ENCODE peak calls at places on chromosome 17, in four cellular contexts. F is fibroblast of pulmonary artery, B is esophagus squamous epithelium, V is AG09309. R is an unnamed sample.
A peak's percentile ranks its signal among the peaks of the same experiment; 100 is the strongest.

GRCh38 chr17:75834279-75834920 is 9.8 kb downstream of the UNC13D start:
- DNase-seq in V (no peak), B (no peak), F (no peak), R (no peak)

GRCh38 chr17:27762527-27763305 is 37.6 kb downstream of the NOS2 start:
- DNase-seq in B (no peak), V (no peak), F (peak; percentile 57), R (no peak)

GRCh38 chr17:2059837-2060658 is 5.1 kb downstream of the HIC1 start:
- DNase-seq in B (no peak), F (no peak), V (no peak), R (no peak)

GRCh38 chr17:74220966-74221814 is 7.8 kb downstream of the TTYH2 start:
- DNase-seq in B (no peak), V (no peak), F (no peak), R (no peak)

GRCh38 chr17:47806913-47807255 is 14.7 kb downstream of the OSBPL7 start:
- DNase-seq in B (no peak), V (no peak), F (no peak), R (no peak)

GRCh38 chr17:57420674-57421392 is 164.5 kb downstream of the MSI2 start:
- DNase-seq in F (no peak), B (no peak), V (no peak), R (no peak)

GRCh38 chr17:79748296-79749099 is 17.8 kb downstream of the ENPP7 start:
- DNase-seq in V (no peak), B (no peak), F (no peak), R (no peak)

GRCh38 chr17:15466131-15466530 is 1.3 kb downstream of the CDRT4 start:
- DNase-seq in V (no peak), F (no peak), B (no peak), R (no peak)

GRCh38 chr17:17420561-17421269 is 56.1 kb upstream of the MED9 start:
- DNase-seq in V (no peak), B (no peak), F (peak; percentile 97), R (peak; percentile 85)

GRCh38 chr17:73956595-73957465 is 246.6 kb upstream of the RPL38 start:
- DNase-seq in B (no peak), V (no peak), F (peak; percentile 7), R (peak; percentile 17)

GRCh38 chr17:19645608-19646250 is 2.8 kb upstream of the ALDH3A2 start:
- DNase-seq in F (peak; percentile 16), V (no peak), B (no peak), R (peak; percentile 24)

GRCh38 chr17:76414334-76415295 is 30.2 kb downstream of the SPHK1 start:
- DNase-seq in F (peak; percentile 65), V (no peak), B (no peak), R (peak; percentile 80)

GRCh38 chr17:66476014-66476413 is 173.6 kb downstream of the PRKCA start:
- DNase-seq in F (no peak), B (no peak), V (no peak), R (no peak)

GRCh38 chr17:3904486-3904885 is 11.6 kb upstream of the CAMKK1 start:
- DNase-seq in F (no peak), V (no peak), B (no peak), R (no peak)

GRCh38 chr17:30580916-30581315 is 103.7 kb downstream of the GOSR1 start:
- DNase-seq in B (no peak), F (no peak), V (no peak), R (no peak)
- H3K4me3 ChIP-seq in B (no peak overlapping the region), F (no peak overlapping the region), V (no peak overlapping the region), R (no peak overlapping the region)

GRCh38 chr17:38572665-38573365 is 32.9 kb downstream of the SRCIN1 start:
- DNase-seq in V (no peak), F (no peak), B (no peak), R (no peak)
- H3K4me3 ChIP-seq in V (no peak overlapping the region), F (no peak overlapping the region), B (no peak overlapping the region), R (peak overlapping the region; percentile 24)

GRCh38 chr17:58416937-58417299 is 416 bp downstream of the RNF43 start:
- DNase-seq in B (no peak), V (no peak), F (no peak), R (no peak)

GRCh38 chr17:58421711-58422110 is 4.4 kb upstream of the RNF43 start:
- DNase-seq in B (no peak), V (no peak), F (no peak), R (no peak)

GRCh38 chr17:58417300-58418092 is at the start of gene RNF43:
- DNase-seq in F (peak; percentile 85), V (peak; percentile 38), B (peak; percentile 77), R (peak; percentile 84)

GRCh38 chr17:58416396-58416795 is 938 bp downstream of the RNF43 start:
- DNase-seq in F (no peak), B (no peak), V (no peak), R (no peak)

DNA sequence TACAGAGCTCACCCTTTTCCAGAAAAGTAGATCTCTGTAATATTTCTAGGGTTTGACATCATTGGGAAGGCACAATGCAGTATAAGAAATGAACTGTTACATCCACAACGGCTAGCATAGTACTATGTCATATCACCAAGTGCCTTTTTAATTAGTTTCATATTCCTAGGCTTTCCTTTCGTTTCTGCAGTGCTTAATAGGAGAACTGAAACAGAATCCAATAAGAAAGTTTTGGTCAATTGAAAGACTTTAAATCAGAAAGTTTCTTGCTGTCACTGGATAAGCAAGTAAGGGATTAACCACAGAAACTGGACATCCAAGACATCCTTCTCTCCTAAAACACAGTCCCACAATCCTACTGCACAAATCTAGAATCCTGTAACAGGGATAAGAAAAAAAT is 3.5 kb upstream of the RNF43 start:
- DNase-seq in V (no peak), B (no peak), F (no peak), R (no peak)
- H3K4me3 ChIP-seq in V (no peak overlapping the region), B (no peak overlapping the region), F (no peak overlapping the region), R (no peak overlapping the region)

GRCh38 chr17:9644910-9645751 is at the start of gene USP43:
- DNase-seq in F (no peak), V (no peak), B (no peak), R (no peak)
- H3K4me3 ChIP-seq in F (peak within 1 kb of the TSS; percentile 36), V (peak within 1 kb of the TSS; percentile 1), B (peak within 1 kb of the TSS; percentile 76), R (peak within 1 kb of the TSS; percentile 42)

DNA sequence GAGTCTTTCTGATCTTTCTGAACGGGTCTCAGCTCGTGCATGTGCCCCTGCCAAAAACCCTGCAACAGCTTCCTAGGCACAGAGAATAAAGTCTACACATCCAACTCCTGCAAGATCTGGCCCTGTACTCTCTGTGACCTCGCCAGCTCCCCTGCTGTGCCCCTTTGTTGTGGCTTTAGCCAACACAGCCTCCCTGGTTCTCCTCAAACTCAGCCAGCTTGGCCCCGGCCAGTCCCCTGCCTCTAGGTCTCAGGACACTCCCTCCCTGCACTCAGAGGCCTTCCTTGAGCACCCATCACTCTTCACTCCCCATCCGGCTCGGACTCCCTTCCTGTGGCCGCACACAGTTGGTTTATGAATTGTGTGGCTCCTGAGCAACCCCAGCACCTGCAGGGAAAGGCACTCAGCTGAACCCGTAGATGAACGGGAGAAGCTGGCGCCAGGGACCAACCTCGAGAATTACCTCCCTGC is 1.4 kb downstream of the CEP131 start:
- DNase-seq in B (no peak), V (no peak), F (no peak), R (no peak)
- H3K4me3 ChIP-seq in B (no peak overlapping the region), V (no peak overlapping the region), F (peak overlapping the region; percentile 69), R (no peak overlapping the region)

GRCh38 chr17:50863931-50864330 is 2.2 kb downstream of the TOB1 start:
- DNase-seq in B (no peak), F (no peak), V (no peak), R (no peak)

GRCh38 chr17:50861822-50862528 is 4.2 kb downstream of the TOB1 start:
- DNase-seq in F (no peak), V (no peak), B (no peak), R (no peak)

GRCh38 chr17:50865060-50865867 is 890 bp downstream of the TOB1 start:
- DNase-seq in B (no peak), V (no peak), F (peak; percentile 44), R (peak; percentile 63)

GRCh38 chr17:50864747-50865059 is 1.5 kb downstream of the TOB1 start:
- DNase-seq in F (no peak), V (no peak), B (no peak), R (no peak)

DNA sequence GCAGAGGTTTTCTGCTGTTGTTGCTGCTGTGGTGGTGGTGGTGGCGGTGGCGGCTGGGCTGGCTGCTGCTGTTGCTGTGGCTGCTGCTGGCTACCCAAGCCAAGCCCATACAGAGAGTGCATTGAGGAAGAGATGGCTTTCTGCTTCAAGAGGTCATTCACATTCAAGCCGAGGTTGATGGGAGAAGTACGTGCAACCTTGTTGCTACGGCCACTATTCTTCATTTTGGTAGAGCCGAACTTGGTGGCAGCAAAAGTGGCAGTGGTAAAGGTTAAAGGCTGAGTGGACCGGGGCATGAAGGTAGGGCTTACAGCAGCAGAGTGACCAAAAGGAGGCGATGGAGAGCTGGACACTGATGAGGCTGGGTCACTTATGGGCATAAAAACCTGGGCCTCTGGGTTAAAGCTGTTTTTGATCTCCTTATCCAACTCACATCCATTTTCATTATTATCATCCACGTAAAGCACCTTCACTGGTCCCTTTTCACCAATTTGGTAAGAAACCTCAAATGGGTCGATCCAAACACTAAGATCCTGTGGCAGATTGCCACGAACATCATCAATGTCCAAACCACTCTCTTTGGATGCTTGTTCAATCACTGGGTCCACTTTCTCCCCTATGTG is 2.8 kb downstream of the TOB1 start:
- DNase-seq in V (no peak), F (peak; percentile 54), B (no peak), R (no peak)
- H3K4me3 ChIP-seq in V (no peak overlapping the region), F (no peak overlapping the region), B (no peak overlapping the region), R (peak overlapping the region; percentile 88)

GRCh38 chr17:21199856-21200255 is 14.1 kb downstream of the TMEM11 start:
- DNase-seq in F (no peak), V (no peak), B (no peak), R (no peak)
- H3K4me3 ChIP-seq in F (no peak overlapping the region), V (no peak overlapping the region), B (no peak overlapping the region), R (no peak overlapping the region)

DNA sequence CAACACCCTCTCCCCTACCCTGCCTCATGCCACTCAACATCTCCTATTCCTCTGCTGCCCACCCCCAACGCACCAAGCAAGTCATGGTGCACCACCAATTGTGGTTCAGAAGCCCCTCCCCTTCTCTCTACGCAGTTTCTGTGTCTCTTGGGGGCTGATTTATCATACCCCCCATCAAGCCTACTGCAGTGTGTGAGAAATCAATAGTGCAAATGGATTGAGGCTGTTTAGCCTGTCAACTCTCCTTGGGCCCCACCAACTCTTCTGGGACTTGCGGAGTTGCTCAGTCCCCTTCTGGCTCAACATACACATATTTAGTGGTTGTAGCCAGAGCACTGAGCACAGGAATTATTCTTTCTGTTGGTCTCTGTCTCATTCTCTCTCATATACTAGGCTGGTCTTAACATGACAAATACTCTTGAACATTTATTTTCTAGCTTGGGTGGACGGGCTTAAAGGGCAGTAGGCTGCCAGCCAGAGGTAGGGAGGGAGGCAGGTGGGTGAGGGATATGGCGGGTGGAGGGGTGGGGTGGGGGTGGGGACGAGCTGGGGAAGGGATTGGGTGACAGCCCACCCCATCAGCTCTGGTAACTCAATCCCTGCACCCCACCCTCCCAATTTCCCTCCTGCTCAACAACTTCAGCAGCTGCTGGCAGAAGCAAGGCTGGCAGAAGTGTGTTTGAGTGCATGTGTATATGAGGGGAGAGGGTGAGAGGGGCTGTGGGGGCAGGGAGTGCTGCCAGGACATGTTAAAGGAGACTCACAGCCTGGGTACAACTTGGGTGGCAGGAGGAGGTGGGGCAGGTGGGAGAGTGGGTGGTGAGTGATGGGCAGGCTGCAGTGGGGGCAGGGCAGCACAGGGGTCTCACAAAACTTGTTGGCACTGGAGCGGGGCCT is 4.9 kb downstream of the RARA start:
- DNase-seq in B (no peak), V (no peak), F (no peak), R (no peak)
- H3K4me3 ChIP-seq in B (no peak overlapping the region), V (no peak overlapping the region), F (no peak overlapping the region), R (no peak overlapping the region)

R was measured in heart right ventricle.